ENCODE peak calls at places on chromosome 20, in eight cellular contexts. W is T-helper 2 cell, Z is PC-9, V is AML-193, F is nucleus accumbens, C is stomach, A is NCI-H1105, S is iPS-NIHi11. B is an unnamed sample.

GRCh38 chr20:62875419-62876355 is 14.1 kb upstream of the TCFL5 start:
- DNase-seq in W (no peak), Z (peak; percentile 78), V (no peak), F (peak; percentile 74), C (peak; percentile 76), A (peak; percentile 74), S (peak; percentile 88), B (peak; percentile 74)

GRCh38 chr20:52959125-52959524 is 13.0 kb upstream of the TSHZ2 start:
- DNase-seq in W (no peak), Z (no peak), V (no peak), F (peak; percentile 8), C (no peak), A (peak; percentile 70), S (no peak), B (peak; percentile 20)

GRCh38 chr20:57294558-57294957 is 28.1 kb upstream of the BMP7 start:
- DNase-seq in W (no peak), Z (no peak), V (no peak), F (no peak), C (no peak), A (no peak), S (no peak), B (no peak)

GRCh38 chr20:38272961-38273360 is 12.4 kb upstream of the KIAA1755 start:
- DNase-seq in W (no peak), Z (no peak), V (no peak), F (no peak), C (no peak), A (no peak), S (no peak), B (no peak)

GRCh38 chr20:16729080-16729479 is 746 bp upstream of the SNRPB2 start:
- DNase-seq in W (no peak), Z (no peak), V (no peak), F (no peak), C (no peak), A (no peak), S (no peak), B (no peak)

GRCh38 chr20:38965264-38965663 is 3.1 kb downstream of the DHX35 start:
- DNase-seq in W (no peak), Z (no peak), V (no peak), F (no peak), C (no peak), A (no peak), S (no peak), B (no peak)

GRCh38 chr20:48336647-48337046 is 491.2 kb downstream of the PREX1 start:
- DNase-seq in W (no peak), Z (no peak), V (no peak), F (no peak), C (no peak), A (no peak), S (no peak), B (no peak)

GRCh38 chr20:10761786-10762185 is 88.0 kb upstream of the JAG1 start:
- DNase-seq in W (no peak), Z (no peak), V (no peak), F (no peak), C (no peak), A (no peak), S (no peak), B (no peak)

GRCh38 chr20:8150591-8150990 is 18.5 kb downstream of the PLCB1 start:
- DNase-seq in W (no peak), Z (no peak), V (no peak), F (no peak), C (no peak), A (no peak), S (no peak), B (no peak)

GRCh38 chr20:33392016-33392415 is 9.3 kb downstream of the CDK5RAP1 start:
- DNase-seq in W (no peak), Z (no peak), V (no peak), F (no peak), C (no peak), A (no peak), S (no peak), B (no peak)